ENCODE peak calls at places on chromosomes 16 and 17, in five cellular contexts. K is lung; Z is CD8-positive, alpha-beta memory T cell; R is NCI-H510A treated with DMSO at 0.1 percent for 48 hours; O is heart left ventricle. P is an unnamed sample.

GRCh38 chr16:67537636-67538591 is 9.3 kb downstream of the RIPOR1 start:
- DNase-seq in K (peak), Z (peak), R (no peak), O (peak), P (peak)

GRCh38 chr17:83058478-83059167 is 20.8 kb upstream of the METRNL start:
- DNase-seq in K (no peak), Z (peak), R (no peak), O (no peak), P (no peak)

GRCh38 chr17:29619251-29619650 is 3.5 kb downstream of the CORO6 start:
- DNase-seq in K (no peak), Z (no peak), R (no peak), O (peak), P (no peak)

GRCh38 chr17:77875881-77876509 is 82.5 kb upstream of the TNRC6C start:
- DNase-seq in K (no peak), Z (no peak), R (no peak), O (no peak), P (no peak)

GRCh38 chr17:64458756-64459155 is 9.8 kb downstream of the MILR1 start:
- DNase-seq in K (no peak), Z (no peak), R (no peak), O (no peak), P (no peak)

GRCh38 chr17:67016039-67016762 is 28.2 kb upstream of the CACNG1 start:
- DNase-seq in K (no peak), Z (no peak), R (no peak), O (no peak), P (no peak)

GRCh38 chr16:12458591-12459400 is 344.9 kb downstream of the CPPED1 start:
- DNase-seq in K (peak), Z (no peak), R (no peak), O (peak), P (peak)

GRCh38 chr16:51951668-51952298 is 595.2 kb downstream of the TOX3 start:
- DNase-seq in K (no peak), Z (no peak), R (no peak), O (no peak), P (no peak)

GRCh38 chr17:58264407-58265103 is 16.2 kb downstream of the MPO start:
- DNase-seq in K (no peak), Z (no peak), R (no peak), O (no peak), P (no peak)

GRCh38 chr17:81735181-81736102 is 23.4 kb downstream of the SLC25A10 start:
- DNase-seq in K (peak), Z (no peak), R (peak), O (no peak), P (no peak)

GRCh38 chr17:38465420-38466345 is 37.4 kb downstream of the ARHGAP23 start:
- DNase-seq in K (no peak), Z (no peak), R (no peak), O (peak), P (peak)

GRCh38 chr17:15965510-15965909 is 20.6 kb downstream of the ADORA2B start:
- DNase-seq in K (no peak), Z (no peak), R (peak), O (no peak), P (no peak)

GRCh38 chr16:55842369-55843104 is 9.6 kb upstream of the CES1 start:
- DNase-seq in K (no peak), Z (no peak), R (peak), O (no peak), P (no peak)

GRCh38 chr16:31529398-31530312 is 2.0 kb downstream of the AHSP start:
- DNase-seq in K (no peak), Z (no peak), R (no peak), O (no peak), P (peak)

GRCh38 chr16:85173981-85174751 is 61.9 kb upstream of the CIBAR2 start:
- DNase-seq in K (no peak), Z (no peak), R (peak), O (no peak), P (no peak)

GRCh38 chr17:410674-411401 is 58.2 kb upstream of the RPH3AL start:
- DNase-seq in K (no peak), Z (peak), R (no peak), O (no peak), P (no peak)

GRCh38 chr17:28684963-28685362 is 23.0 kb downstream of the SUPT6H start:
- DNase-seq in K (no peak), Z (no peak), R (no peak), O (no peak), P (peak)

GRCh38 chr17:496761-497586 is 144.4 kb upstream of the RPH3AL start:
- DNase-seq in K (no peak), Z (no peak), R (no peak), O (no peak), P (no peak)

GRCh38 chr17:76659928-76660614 is 16.5 kb upstream of the ST6GALNAC1 start:
- DNase-seq in K (no peak), Z (peak), R (no peak), O (no peak), P (no peak)

GRCh38 chr17:28584434-28584833 is 7.7 kb upstream of the ALDOC start:
- DNase-seq in K (no peak), Z (no peak), R (no peak), O (no peak), P (no peak)

GRCh38 chr16:49050607-49051006 is 231.0 kb downstream of the CBLN1 start:
- DNase-seq in K (no peak), Z (no peak), R (no peak), O (no peak), P (no peak)